ENCODE peak calls at places on chromosomes 6 and 20, in nine cellular contexts. N is gastrocnemius medialis, H is ascending aorta, S is mesendoderm, Y is mucosa of descending colon, R is Karpas-422, W is fibroblast of lung, D is colonic mucosa, L is neural progenitor cell. T is an unnamed sample.

GRCh38 chr20:46070215-46070910 is 19.4 kb downstream of the NCOA5 start:
- DNase-seq in N (no peak), H (no peak), S (no peak), Y (no peak), R (no peak), W (peak; percentile 90), D (no peak), L (no peak), T (no peak)

GRCh38 chr6:70563540-70563939 is 3.2 kb upstream of the SDHAF4 start:
- DNase-seq in N (no peak), H (no peak), S (no peak), Y (no peak), R (no peak), W (no peak), D (no peak), L (no peak), T (no peak)

GRCh38 chr6:1250489-1251197 is 61.3 kb upstream of the FOXQ1 start:
- DNase-seq in N (no peak), H (no peak), S (no peak), Y (no peak), R (no peak), W (no peak), D (peak; percentile 29), L (no peak), T (no peak)

GRCh38 chr6:146650799-146651481 is 52.2 kb downstream of the ADGB start:
- DNase-seq in N (no peak), H (no peak), S (no peak), Y (no peak), R (no peak), W (no peak), D (no peak), L (no peak), T (no peak)

GRCh38 chr6:156808287-156808686 is 31.1 kb downstream of the ARID1B start:
- DNase-seq in N (peak; percentile 43), H (no peak), S (peak; percentile 63), Y (no peak), R (peak; percentile 74), W (peak; percentile 36), D (no peak), L (no peak), T (no peak)

GRCh38 chr6:148915889-148916288 is 169.1 kb downstream of the UST start:
- DNase-seq in N (no peak), H (no peak), S (no peak), Y (no peak), R (no peak), W (no peak), D (no peak), L (peak; percentile 51), T (no peak)

GRCh38 chr6:119129968-119130484 is 51.6 kb upstream of the FAM184A start:
- DNase-seq in N (no peak), H (no peak), S (no peak), Y (no peak), R (no peak), W (peak; percentile 77), D (no peak), L (no peak), T (no peak)

GRCh38 chr6:160881409-160881808 is 110.2 kb upstream of the MAP3K4 start:
- DNase-seq in N (no peak), H (no peak), S (peak; percentile 25), Y (no peak), R (no peak), W (no peak), D (no peak), L (no peak), T (no peak)

GRCh38 chr6:109526905-109527628 is 44.0 kb upstream of the ZBTB24 start:
- DNase-seq in N (no peak), H (no peak), S (peak; percentile 89), Y (no peak), R (peak; percentile 88), W (peak; percentile 53), D (peak; percentile 31), L (peak; percentile 85), T (no peak)

GRCh38 chr6:168908887-168909286 is 344.8 kb downstream of the THBS2 start:
- DNase-seq in N (no peak), H (no peak), S (no peak), Y (no peak), R (no peak), W (peak; percentile 74), D (no peak), L (no peak), T (no peak)

GRCh38 chr6:116764557-116764960 is 960 bp downstream of the FAM162B start:
- DNase-seq in N (no peak), H (no peak), S (peak; percentile 40), Y (no peak), R (no peak), W (no peak), D (no peak), L (no peak), T (no peak)

GRCh38 chr6:14722001-14722567 is 523.8 kb upstream of the JARID2 start:
- DNase-seq in N (no peak), H (no peak), S (no peak), Y (no peak), R (no peak), W (no peak), D (no peak), L (no peak), T (no peak)

GRCh38 chr6:14722704-14723103 is 523.2 kb upstream of the JARID2 start:
- DNase-seq in N (no peak), H (no peak), S (no peak), Y (no peak), R (no peak), W (no peak), D (no peak), L (no peak), T (no peak)

GRCh38 chr6:14719273-14719672 is 526.6 kb upstream of the JARID2 start:
- DNase-seq in N (no peak), H (no peak), S (no peak), Y (no peak), R (no peak), W (no peak), D (no peak), L (no peak), T (no peak)

GRCh38 chr6:14721103-14721758 is 524.6 kb upstream of the JARID2 start:
- DNase-seq in N (no peak), H (no peak), S (no peak), Y (no peak), R (no peak), W (peak; percentile 35), D (peak; percentile 44), L (no peak), T (no peak)

DNA sequence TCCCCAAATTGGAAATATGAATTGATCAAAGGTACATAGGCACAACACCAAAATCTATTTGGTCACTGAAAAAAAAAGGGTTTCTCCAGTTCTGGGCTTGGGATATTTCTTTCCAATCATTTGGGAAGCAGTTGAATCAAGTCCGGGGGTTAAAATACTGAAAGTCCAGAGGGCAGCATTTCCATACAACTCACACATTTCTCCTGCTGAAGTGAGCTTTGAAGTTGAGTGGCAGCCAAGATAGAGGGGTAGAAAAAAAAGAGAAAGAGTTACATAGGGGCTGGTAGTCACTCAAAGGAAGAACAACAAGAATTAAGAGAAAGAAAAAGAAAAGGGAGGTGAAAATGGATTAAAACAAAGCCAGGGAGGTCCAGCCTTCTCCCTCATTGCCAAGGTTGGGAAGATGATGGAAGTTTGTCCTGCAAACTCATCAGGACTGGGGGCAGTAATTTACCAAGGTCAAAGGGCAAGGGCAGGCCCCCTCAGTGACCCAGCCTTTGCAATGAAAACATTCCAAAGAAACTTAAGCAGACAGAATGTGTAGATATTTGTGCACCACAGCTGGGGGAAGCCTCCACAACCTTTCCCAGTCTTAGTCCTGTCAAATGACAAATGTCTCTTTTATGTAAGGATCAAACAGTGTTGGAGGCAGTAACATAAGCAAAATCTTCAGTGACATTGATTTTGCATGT is 525.3 kb upstream of the JARID2 start:
- DNase-seq in N (no peak), H (no peak), S (no peak), Y (no peak), R (no peak), W (no peak), D (no peak), L (no peak), T (no peak)
- H3K4me1 ChIP-seq in N (peaks cover 8% of the 10 kb centered on the region), H (no peaks in the 10 kb centered on the region), S (no peaks in the 10 kb centered on the region), Y (peaks cover 7% of the 10 kb centered on the region), R (peaks cover 3% of the 10 kb centered on the region), W (peaks cover 5% of the 10 kb centered on the region), D (peaks cover 8% of the 10 kb centered on the region), L (no peaks in the 10 kb centered on the region), T (no peaks in the 10 kb centered on the region)

DNA sequence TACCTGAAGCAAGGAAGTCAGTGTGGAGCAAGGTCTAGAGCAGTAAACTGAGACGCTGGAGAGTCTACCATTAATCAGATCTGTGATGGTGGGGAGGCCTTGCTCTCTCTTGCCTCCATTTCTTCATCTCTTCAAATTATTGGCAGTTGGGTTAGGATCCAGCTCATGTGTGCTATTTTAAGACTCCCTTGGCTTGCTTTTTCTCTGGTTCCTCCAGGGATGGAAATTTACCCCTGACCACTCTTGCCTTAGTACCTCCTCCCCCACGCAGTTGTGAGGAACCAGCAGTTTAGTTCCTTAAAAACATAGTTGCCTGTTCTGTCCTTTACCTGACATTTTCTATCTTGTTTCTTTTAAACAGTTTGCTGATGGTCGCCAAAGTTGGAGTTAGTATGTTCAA is 7.4 kb downstream of the TMEM14C start:
- DNase-seq in N (no peak), H (no peak), S (no peak), Y (no peak), R (no peak), W (no peak), D (no peak), L (no peak), T (no peak)
- H3K36me3 ChIP-seq in N (peaks cover 63% of the 10 kb centered on the region), H (peaks cover 14% of the 10 kb centered on the region), S (peaks cover 1% of the 10 kb centered on the region), Y (no peaks in the 10 kb centered on the region), R (peaks cover 16% of the 10 kb centered on the region), W (peaks cover 2% of the 10 kb centered on the region), D (peaks cover 4% of the 10 kb centered on the region), L (no peaks in the 10 kb centered on the region), T (peaks cover 29% of the 10 kb centered on the region)

GRCh38 chr6:98836025-98836961 is 1.9 kb downstream of the POU3F2 start:
- DNase-seq in N (no peak), H (no peak), S (peak; percentile 56), Y (no peak), R (no peak), W (no peak), D (no peak), L (peak; percentile 76), T (no peak)
- H3K4me3 ChIP-seq in N (no peak overlapping the region), H (peak overlapping the region; percentile 73), S (no peak overlapping the region), Y (no peak overlapping the region), R (no peak overlapping the region), W (no peak overlapping the region), D (no peak overlapping the region), L (peak overlapping the region; percentile 56), T (no peak overlapping the region)

GRCh38 chr20:49985157-49985556 is 2.4 kb downstream of the SNAI1 start:
- DNase-seq in N (no peak), H (no peak), S (no peak), Y (no peak), R (no peak), W (no peak), D (no peak), L (no peak), T (no peak)

GRCh38 chr20:49984426-49985153 is 1.8 kb downstream of the SNAI1 start:
- DNase-seq in N (no peak), H (no peak), S (peak; percentile 30), Y (no peak), R (peak; percentile 28), W (no peak), D (no peak), L (no peak), T (no peak)

GRCh38 chr20:49987015-49987867 is 4.5 kb downstream of the SNAI1 start:
- DNase-seq in N (no peak), H (no peak), S (peak; percentile 57), Y (no peak), R (peak; percentile 32), W (peak; percentile 63), D (no peak), L (peak; percentile 48), T (no peak)

GRCh38 chr20:49985617-49986016 is 2.8 kb downstream of the SNAI1 start:
- DNase-seq in N (no peak), H (no peak), S (no peak), Y (no peak), R (peak; percentile 2), W (no peak), D (no peak), L (no peak), T (no peak)

GRCh38 chr20:49986049-49986448 is 3.3 kb downstream of the SNAI1 start:
- DNase-seq in N (no peak), H (no peak), S (no peak), Y (no peak), R (peak; percentile 37), W (no peak), D (no peak), L (no peak), T (no peak)
- H3K4me1 ChIP-seq in N (peaks cover 28% of the 10 kb centered on the region), H (peaks cover 52% of the 10 kb centered on the region), S (peaks cover 24% of the 10 kb centered on the region), Y (peaks cover 17% of the 10 kb centered on the region), R (peaks cover 12% of the 10 kb centered on the region), W (peaks cover 36% of the 10 kb centered on the region), D (peaks cover 7% of the 10 kb centered on the region), L (peaks cover 69% of the 10 kb centered on the region), T (peaks cover 30% of the 10 kb centered on the region)

T was measured in thoracic aorta.